ENCODE peak calls at places on chromosomes 11 and 22, in six cellular contexts. E is brain microvascular endothelial cell; B is iris pigment epithelial cell; Q is astrocyte of the spinal cord; W is CD8-positive, alpha-beta T cell; G is NCI-H187. Z is an unnamed sample.

GRCh38 chr22:20956258-20957117 is 10.6 kb upstream of the AIFM3 start:
- DNase-seq in E (peak; percentile 9), B (peak; percentile 41), Q (peak; percentile 31), W (no peak), G (no peak), Z (peak; percentile 14)

GRCh38 chr11:134949716-134950115 is 537.7 kb upstream of the B3GAT1 start:
- DNase-seq in E (peak; percentile 40), B (no peak), Q (no peak), W (no peak), G (no peak), Z (peak; percentile 19)

GRCh38 chr11:75326439-75326810 is 25.0 kb downstream of the ARRB1 start:
- DNase-seq in E (no peak), B (no peak), Q (no peak), W (no peak), G (no peak), Z (peak; percentile 56)

GRCh38 chr11:10293423-10294288 is at the start of gene SBF2:
- DNase-seq in E (peak; percentile 91), B (peak; percentile 97), Q (peak; percentile 88), W (peak; percentile 60), G (peak; percentile 51), Z (peak; percentile 70)

GRCh38 chr11:27310710-27311109 is 52.3 kb downstream of the CCDC34 start:
- DNase-seq in E (no peak), B (no peak), Q (peak; percentile 73), W (no peak), G (no peak), Z (no peak)

GRCh38 chr22:20552913-20553401 is 45.5 kb downstream of the MED15 start:
- DNase-seq in E (peak; percentile 77), B (peak; percentile 79), Q (no peak), W (no peak), G (no peak), Z (peak; percentile 80)

GRCh38 chr11:109644158-109644557 is 222.2 kb downstream of the C11orf87 start:
- DNase-seq in E (no peak), B (no peak), Q (peak; percentile 1), W (no peak), G (peak; percentile 58), Z (no peak)

GRCh38 chr11:838441-839279 is 3.7 kb downstream of the POLR2L start:
- DNase-seq in E (no peak), B (no peak), Q (no peak), W (no peak), G (no peak), Z (no peak)

GRCh38 chr11:46050065-46050464 is 71.2 kb downstream of the PHF21A start:
- DNase-seq in E (peak; percentile 71), B (peak; percentile 87), Q (peak; percentile 86), W (no peak), G (no peak), Z (no peak)

GRCh38 chr22:20865869-20866445 is 7.2 kb downstream of the SNAP29 start:
- DNase-seq in E (no peak), B (no peak), Q (no peak), W (no peak), G (no peak), Z (no peak)

GRCh38 chr11:33500865-33501479 is 199.7 kb downstream of the C11orf91 start:
- DNase-seq in E (peak; percentile 48), B (peak; percentile 51), Q (peak; percentile 63), W (no peak), G (no peak), Z (peak; percentile 10)

GRCh38 chr22:23159287-23159622 is 14.0 kb downstream of the RAB36 start:
- DNase-seq in E (no peak), B (no peak), Q (no peak), W (no peak), G (no peak), Z (no peak)

GRCh38 chr22:25736378-25737011 is 5.5 kb upstream of the MYO18B start:
- DNase-seq in E (no peak), B (no peak), Q (no peak), W (no peak), G (no peak), Z (no peak)

GRCh38 chr11:82899191-82899820 is 924 bp downstream of the PRCP start:
- DNase-seq in E (no peak), B (no peak), Q (no peak), W (no peak), G (peak; percentile 41), Z (no peak)

GRCh38 chr11:3859373-3859881 is 4.0 kb downstream of the STIM1 start:
- DNase-seq in E (no peak), B (no peak), Q (no peak), W (no peak), G (no peak), Z (no peak)

GRCh38 chr11:9005087-9005486 is 1.3 kb upstream of the NRIP3 start:
- DNase-seq in E (no peak), B (no peak), Q (no peak), W (no peak), G (no peak), Z (no peak)